ENCODE peak calls at places on chromosomes 1 and 21, in five cellular contexts. One of them, this sample, is unnamed.

GRCh38 chr1:174017231-174017970 is 4.8 kb downstream of the RC3H1 start:
- DNase-seq in NCI-H460: no peak
- DNase-seq in SHP77: no peak
- DNase-seq in T-helper 17 cell: no peak
- DNase-seq in OCI-M1: no peak
- DNase-seq in this sample: no peak

GRCh38 chr1:180173952-180174351 is 19.3 kb downstream of the QSOX1 start:
- DNase-seq in NCI-H460: no peak
- DNase-seq in SHP77: no peak
- DNase-seq in T-helper 17 cell: no peak
- DNase-seq in OCI-M1: no peak
- DNase-seq in this sample: peak

GRCh38 chr1:41053324-41053723 is 31.8 kb upstream of the SLFNL1 start:
- DNase-seq in NCI-H460: no peak
- DNase-seq in SHP77: no peak
- DNase-seq in T-helper 17 cell: no peak
- DNase-seq in OCI-M1: peak
- DNase-seq in this sample: no peak

GRCh38 chr1:91948501-91949355 is 473 bp upstream of the BRDT start:
- DNase-seq in NCI-H460: no peak
- DNase-seq in SHP77: no peak
- DNase-seq in T-helper 17 cell: peak
- DNase-seq in OCI-M1: no peak
- DNase-seq in this sample: no peak

GRCh38 chr1:174217248-174217647 is 57.9 kb downstream of the RABGAP1L start:
- DNase-seq in NCI-H460: no peak
- DNase-seq in SHP77: no peak
- DNase-seq in T-helper 17 cell: no peak
- DNase-seq in OCI-M1: no peak
- DNase-seq in this sample: no peak

GRCh38 chr1:24745711-24746582 is 700 bp downstream of the CLIC4 start:
- DNase-seq in NCI-H460: peak
- DNase-seq in SHP77: no peak
- DNase-seq in T-helper 17 cell: peak
- DNase-seq in OCI-M1: peak
- DNase-seq in this sample: peak

GRCh38 chr1:180611016-180611930 is 20.5 kb upstream of the XPR1 start:
- DNase-seq in NCI-H460: no peak
- DNase-seq in SHP77: peak
- DNase-seq in T-helper 17 cell: no peak
- DNase-seq in OCI-M1: peak
- DNase-seq in this sample: no peak

GRCh38 chr21:33866851-33867250 is 48.8 kb downstream of the ATP5PO start:
- DNase-seq in NCI-H460: no peak
- DNase-seq in SHP77: no peak
- DNase-seq in T-helper 17 cell: no peak
- DNase-seq in OCI-M1: no peak
- DNase-seq in this sample: no peak

GRCh38 chr1:67110352-67110751 is 24.4 kb downstream of the C1orf141 start:
- DNase-seq in NCI-H460: no peak
- DNase-seq in SHP77: no peak
- DNase-seq in T-helper 17 cell: no peak
- DNase-seq in OCI-M1: peak
- DNase-seq in this sample: no peak

GRCh38 chr21:42336065-42336464 is 14.7 kb downstream of the TFF2 start:
- DNase-seq in NCI-H460: no peak
- DNase-seq in SHP77: peak
- DNase-seq in T-helper 17 cell: no peak
- DNase-seq in OCI-M1: no peak
- DNase-seq in this sample: no peak

GRCh38 chr1:150874455-150875196 is 1.8 kb downstream of the ARNT start:
- DNase-seq in NCI-H460: no peak
- DNase-seq in SHP77: no peak
- DNase-seq in T-helper 17 cell: no peak
- DNase-seq in OCI-M1: peak
- DNase-seq in this sample: no peak

This sample was measured in mucosa of descending colon.